ENCODE peak calls at places on chromosomes 16 and 17, in eight cellular contexts. One of them, this sample, is unnamed.

GRCh38 chr16:16147316-16147999 is 75.8 kb downstream of the ABCC6 start:
- DNase-seq in WTC11: no peak
- DNase-seq in BJ: no peak
- DNase-seq in fibroblast of pulmonary artery: no peak
- DNase-seq in AG09309: no peak
- DNase-seq in tibial artery: no peak
- DNase-seq in astrocyte: no peak
- DNase-seq in endothelial cell: no peak
- DNase-seq in this sample: no peak

GRCh38 chr17:48444531-48445247 is 14.7 kb upstream of the SKAP1 start:
- DNase-seq in WTC11: no peak
- DNase-seq in BJ: no peak
- DNase-seq in fibroblast of pulmonary artery: no peak
- DNase-seq in AG09309: no peak
- DNase-seq in tibial artery: no peak
- DNase-seq in astrocyte: no peak
- DNase-seq in endothelial cell: no peak
- DNase-seq in this sample: no peak

GRCh38 chr17:48636177-48637018 is 10.2 kb upstream of the HOXB9 start:
- DNase-seq in WTC11: peak; percentile 99
- DNase-seq in BJ: no peak
- DNase-seq in fibroblast of pulmonary artery: peak; percentile 59
- DNase-seq in AG09309: no peak
- DNase-seq in tibial artery: peak; percentile 52
- DNase-seq in astrocyte: no peak
- DNase-seq in endothelial cell: peak; percentile 99
- DNase-seq in this sample: peak; percentile 12

GRCh38 chr17:63623786-63624185 is 1.6 kb downstream of the MAP3K3 start:
- DNase-seq in WTC11: no peak
- DNase-seq in BJ: no peak
- DNase-seq in fibroblast of pulmonary artery: no peak
- DNase-seq in AG09309: no peak
- DNase-seq in tibial artery: no peak
- DNase-seq in astrocyte: no peak
- DNase-seq in endothelial cell: no peak
- DNase-seq in this sample: no peak

GRCh38 chr17:48160177-48160967 is 52.8 kb downstream of the SNX11 start:
- DNase-seq in WTC11: peak; percentile 60
- DNase-seq in BJ: no peak
- DNase-seq in fibroblast of pulmonary artery: no peak
- DNase-seq in AG09309: no peak
- DNase-seq in tibial artery: no peak
- DNase-seq in astrocyte: no peak
- DNase-seq in endothelial cell: no peak
- DNase-seq in this sample: no peak

GRCh38 chr16:10485698-10486382 is 94.6 kb downstream of the EMP2 start:
- DNase-seq in WTC11: no peak
- DNase-seq in BJ: no peak
- DNase-seq in fibroblast of pulmonary artery: no peak
- DNase-seq in AG09309: no peak
- DNase-seq in tibial artery: no peak
- DNase-seq in astrocyte: no peak
- DNase-seq in endothelial cell: no peak
- DNase-seq in this sample: no peak

GRCh38 chr16:1950047-1950446 is 4.4 kb downstream of the RPL3L start:
- DNase-seq in WTC11: no peak
- DNase-seq in BJ: no peak
- DNase-seq in fibroblast of pulmonary artery: no peak
- DNase-seq in AG09309: no peak
- DNase-seq in tibial artery: no peak
- DNase-seq in astrocyte: no peak
- DNase-seq in endothelial cell: no peak
- DNase-seq in this sample: no peak

GRCh38 chr16:70686376-70687171 is 721 bp upstream of the MTSS2 start:
- DNase-seq in WTC11: no peak
- DNase-seq in BJ: no peak
- DNase-seq in fibroblast of pulmonary artery: no peak
- DNase-seq in AG09309: no peak
- DNase-seq in tibial artery: no peak
- DNase-seq in astrocyte: no peak
- DNase-seq in endothelial cell: no peak
- DNase-seq in this sample: no peak

GRCh38 chr17:4130715-4131114 is 12.1 kb downstream of the ZZEF1 start:
- DNase-seq in WTC11: no peak
- DNase-seq in BJ: peak; percentile 7
- DNase-seq in fibroblast of pulmonary artery: no peak
- DNase-seq in AG09309: no peak
- DNase-seq in tibial artery: peak; percentile 44
- DNase-seq in astrocyte: no peak
- DNase-seq in endothelial cell: no peak
- DNase-seq in this sample: peak; percentile 77

GRCh38 chr16:46762583-46762982 is 14.4 kb upstream of the MYLK3 start:
- DNase-seq in WTC11: no peak
- DNase-seq in BJ: no peak
- DNase-seq in fibroblast of pulmonary artery: no peak
- DNase-seq in AG09309: no peak
- DNase-seq in tibial artery: no peak
- DNase-seq in astrocyte: no peak
- DNase-seq in endothelial cell: no peak
- DNase-seq in this sample: no peak

GRCh38 chr16:9159839-9160550 is 68.6 kb downstream of the HAPSTR1 start:
- DNase-seq in WTC11: peak; percentile 87
- DNase-seq in BJ: no peak
- DNase-seq in fibroblast of pulmonary artery: peak; percentile 59
- DNase-seq in AG09309: no peak
- DNase-seq in tibial artery: peak; percentile 32
- DNase-seq in astrocyte: peak; percentile 20
- DNase-seq in endothelial cell: peak; percentile 78
- DNase-seq in this sample: peak; percentile 51

GRCh38 chr17:7391307-7391706 is 3.0 kb downstream of the PLSCR3 start:
- DNase-seq in WTC11: no peak
- DNase-seq in BJ: no peak
- DNase-seq in fibroblast of pulmonary artery: no peak
- DNase-seq in AG09309: no peak
- DNase-seq in tibial artery: no peak
- DNase-seq in astrocyte: no peak
- DNase-seq in endothelial cell: no peak
- DNase-seq in this sample: no peak

GRCh38 chr17:27991594-27991993 is 50.9 kb upstream of the NLK start:
- DNase-seq in WTC11: no peak
- DNase-seq in BJ: no peak
- DNase-seq in fibroblast of pulmonary artery: no peak
- DNase-seq in AG09309: no peak
- DNase-seq in tibial artery: no peak
- DNase-seq in astrocyte: no peak
- DNase-seq in endothelial cell: no peak
- DNase-seq in this sample: no peak

GRCh38 chr16:76176153-76176552 is 101.0 kb upstream of the CNTNAP4 start:
- DNase-seq in WTC11: no peak
- DNase-seq in BJ: no peak
- DNase-seq in fibroblast of pulmonary artery: no peak
- DNase-seq in AG09309: no peak
- DNase-seq in tibial artery: no peak
- DNase-seq in astrocyte: no peak
- DNase-seq in endothelial cell: no peak
- DNase-seq in this sample: no peak

GRCh38 chr17:859461-860195 is 77.5 kb downstream of the MRM3 start:
- DNase-seq in WTC11: no peak
- DNase-seq in BJ: no peak
- DNase-seq in fibroblast of pulmonary artery: peak; percentile 13
- DNase-seq in AG09309: no peak
- DNase-seq in tibial artery: no peak
- DNase-seq in astrocyte: peak; percentile 31
- DNase-seq in endothelial cell: no peak
- DNase-seq in this sample: peak; percentile 74

GRCh38 chr16:70269471-70269870 is 17.7 kb upstream of the EXOSC6 start:
- DNase-seq in WTC11: no peak
- DNase-seq in BJ: no peak
- DNase-seq in fibroblast of pulmonary artery: no peak
- DNase-seq in AG09309: no peak
- DNase-seq in tibial artery: no peak
- DNase-seq in astrocyte: no peak
- DNase-seq in endothelial cell: no peak
- DNase-seq in this sample: no peak

DNA sequence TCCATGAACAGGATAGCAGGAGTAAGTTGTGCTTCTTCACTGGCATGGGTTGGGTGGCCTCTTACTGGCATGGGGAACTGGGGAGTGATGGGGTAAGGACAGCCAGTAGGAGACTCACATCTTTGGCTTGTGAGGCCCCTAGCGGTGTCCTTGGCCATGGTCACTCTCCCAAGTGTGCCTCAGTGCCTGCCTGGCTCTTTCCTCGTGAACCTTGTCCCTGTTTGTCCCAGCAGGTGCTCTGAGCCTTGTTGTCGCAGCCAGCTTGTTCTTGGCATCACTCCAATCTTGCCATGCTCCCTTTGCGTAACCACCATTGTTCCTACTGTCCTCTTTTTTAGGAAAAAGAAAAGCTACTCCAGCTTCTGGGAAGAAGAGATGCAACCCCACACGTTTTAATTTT is 53.6 kb upstream of the SDK2 start:
- DNase-seq in WTC11: peak; percentile 43
- DNase-seq in BJ: no peak
- DNase-seq in fibroblast of pulmonary artery: no peak
- DNase-seq in AG09309: no peak
- DNase-seq in tibial artery: no peak
- DNase-seq in astrocyte: no peak
- DNase-seq in endothelial cell: no peak
- DNase-seq in this sample: no peak
- TF ChIP-seq CTCF in WTC11: no peak
- TF ChIP-seq CTCF in BJ: no peak
- TF ChIP-seq CTCF in fibroblast of pulmonary artery: no peak
- TF ChIP-seq CTCF in AG09309: no peak
- TF ChIP-seq CTCF in tibial artery: no peak
- TF ChIP-seq CTCF in astrocyte: no peak
- TF ChIP-seq CTCF in endothelial cell: no peak
- TF ChIP-seq CTCF in this sample: no peak

DNA sequence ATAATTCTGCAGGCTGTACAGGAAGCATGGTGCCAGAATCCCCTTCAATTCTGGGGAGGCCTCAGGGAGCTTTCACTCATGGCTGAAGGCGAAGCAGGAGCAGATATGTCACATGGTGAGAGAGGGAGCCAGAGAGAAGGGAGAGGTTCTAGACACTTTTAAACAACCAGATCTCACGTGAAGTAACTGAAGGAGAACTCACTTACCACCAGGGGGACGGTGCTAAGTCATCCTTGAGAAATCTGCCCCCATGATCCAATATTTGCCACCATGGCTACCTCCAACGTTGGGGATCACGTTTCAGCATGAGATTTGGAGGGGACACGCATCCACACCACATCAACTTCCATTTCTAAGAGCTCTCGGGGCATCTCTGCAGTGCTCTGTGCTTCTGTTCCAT is 37.4 kb upstream of the GNA13 start:
- DNase-seq in WTC11: no peak
- DNase-seq in BJ: no peak
- DNase-seq in fibroblast of pulmonary artery: no peak
- DNase-seq in AG09309: no peak
- DNase-seq in tibial artery: no peak
- DNase-seq in astrocyte: no peak
- DNase-seq in endothelial cell: no peak
- DNase-seq in this sample: no peak
- TF ChIP-seq CTCF in WTC11: no peak
- TF ChIP-seq CTCF in BJ: no peak
- TF ChIP-seq CTCF in fibroblast of pulmonary artery: peak; percentile 25
- TF ChIP-seq CTCF in AG09309: peak; percentile 15
- TF ChIP-seq CTCF in tibial artery: no peak
- TF ChIP-seq CTCF in astrocyte: no peak
- TF ChIP-seq CTCF in endothelial cell: peak; percentile 34
- TF ChIP-seq CTCF in this sample: peak; percentile 9

GRCh38 chr17:2024572-2025219 is 438 bp downstream of the RTN4RL1 start:
- DNase-seq in WTC11: peak; percentile 41
- DNase-seq in BJ: no peak
- DNase-seq in fibroblast of pulmonary artery: no peak
- DNase-seq in AG09309: no peak
- DNase-seq in tibial artery: no peak
- DNase-seq in astrocyte: no peak
- DNase-seq in endothelial cell: no peak
- DNase-seq in this sample: no peak

GRCh38 chr17:2027528-2028233 is 2.3 kb upstream of the DPH1 start:
- DNase-seq in WTC11: no peak
- DNase-seq in BJ: no peak
- DNase-seq in fibroblast of pulmonary artery: no peak
- DNase-seq in AG09309: no peak
- DNase-seq in tibial artery: no peak
- DNase-seq in astrocyte: peak; percentile 49
- DNase-seq in endothelial cell: no peak
- DNase-seq in this sample: no peak

GRCh38 chr17:2025220-2025621 is at the start of gene RTN4RL1:
- DNase-seq in WTC11: peak; percentile 56
- DNase-seq in BJ: no peak
- DNase-seq in fibroblast of pulmonary artery: peak; percentile 32
- DNase-seq in AG09309: no peak
- DNase-seq in tibial artery: peak; percentile 68
- DNase-seq in astrocyte: peak; percentile 31
- DNase-seq in endothelial cell: no peak
- DNase-seq in this sample: peak; percentile 81

GRCh38 chr17:2023692-2024571 is 1.2 kb downstream of the RTN4RL1 start:
- DNase-seq in WTC11: peak; percentile 86
- DNase-seq in BJ: no peak
- DNase-seq in fibroblast of pulmonary artery: peak; percentile 64
- DNase-seq in AG09309: no peak
- DNase-seq in tibial artery: peak; percentile 72
- DNase-seq in astrocyte: no peak
- DNase-seq in endothelial cell: peak; percentile 59
- DNase-seq in this sample: peak; percentile 62

GRCh38 chr17:2025622-2026309 is 632 bp upstream of the RTN4RL1 start:
- DNase-seq in WTC11: peak; percentile 62
- DNase-seq in BJ: no peak
- DNase-seq in fibroblast of pulmonary artery: peak; percentile 70
- DNase-seq in AG09309: no peak
- DNase-seq in tibial artery: peak; percentile 68
- DNase-seq in astrocyte: no peak
- DNase-seq in endothelial cell: peak; percentile 77
- DNase-seq in this sample: no peak
- TF ChIP-seq CTCF in WTC11: no peak
- TF ChIP-seq CTCF in BJ: peak; percentile 88
- TF ChIP-seq CTCF in fibroblast of pulmonary artery: peak; percentile 67
- TF ChIP-seq CTCF in AG09309: peak; percentile 88
- TF ChIP-seq CTCF in tibial artery: peak; percentile 64
- TF ChIP-seq CTCF in astrocyte: peak; percentile 43
- TF ChIP-seq CTCF in endothelial cell: peak; percentile 49
- TF ChIP-seq CTCF in this sample: peak; percentile 82

DNA sequence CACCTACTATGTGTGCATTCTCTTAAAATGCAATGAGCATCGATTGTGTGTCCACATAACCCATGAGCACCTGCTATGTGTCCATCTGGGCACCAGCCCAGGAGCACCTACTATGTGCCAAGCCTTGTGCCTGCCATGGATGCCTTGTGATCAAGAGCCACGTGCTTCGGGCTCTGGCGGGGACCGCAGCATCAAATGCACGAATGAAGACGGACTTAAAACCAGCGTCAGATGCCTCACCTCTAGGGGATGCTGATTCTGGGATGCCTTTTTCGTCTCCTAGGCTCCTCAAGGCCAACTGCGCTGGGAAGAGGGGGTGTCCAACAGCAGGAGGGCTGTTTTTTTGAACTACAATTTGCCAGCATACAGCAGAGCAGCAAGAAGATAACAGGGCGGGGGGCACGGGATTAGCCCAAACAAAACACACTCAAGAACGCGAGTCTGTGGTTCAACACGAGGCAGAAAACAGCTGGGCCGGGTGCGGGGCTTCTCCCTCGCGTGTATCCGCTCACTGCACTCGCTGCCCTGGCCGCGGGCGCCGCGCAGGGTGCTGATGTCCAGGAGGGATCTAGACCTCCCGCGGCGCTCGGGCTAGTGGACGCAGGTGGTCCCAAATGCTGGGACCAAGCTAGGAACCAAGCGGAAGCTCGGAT is 1.2 kb upstream of the GLIS2 start:
- DNase-seq in WTC11: no peak
- DNase-seq in BJ: no peak
- DNase-seq in fibroblast of pulmonary artery: peak; percentile 52
- DNase-seq in AG09309: no peak
- DNase-seq in tibial artery: no peak
- DNase-seq in astrocyte: peak; percentile 60
- DNase-seq in endothelial cell: no peak
- DNase-seq in this sample: peak; percentile 79
- TF ChIP-seq CTCF in WTC11: no peak
- TF ChIP-seq CTCF in BJ: peak; percentile 26
- TF ChIP-seq CTCF in fibroblast of pulmonary artery: no peak
- TF ChIP-seq CTCF in AG09309: no peak
- TF ChIP-seq CTCF in tibial artery: no peak
- TF ChIP-seq CTCF in astrocyte: no peak
- TF ChIP-seq CTCF in endothelial cell: no peak
- TF ChIP-seq CTCF in this sample: no peak